ENCODE peak calls at places on chromosomes 12 and 14, in four cellular contexts. One of them, this sample, is unnamed.

GRCh38 chr12:120468846-120469449 is 600 bp downstream of the SRSF9 start:
- DNase-seq in transverse colon: peak
- DNase-seq in HepG2: no peak
- DNase-seq in sigmoid colon: peak
- DNase-seq in this sample: no peak

GRCh38 chr12:103441437-103442186 is 54.2 kb downstream of the C12orf42 start:
- DNase-seq in transverse colon: peak
- DNase-seq in HepG2: no peak
- DNase-seq in sigmoid colon: no peak
- DNase-seq in this sample: no peak

GRCh38 chr12:104336115-104336514 is 32.6 kb downstream of the EID3 start:
- DNase-seq in transverse colon: no peak
- DNase-seq in HepG2: no peak
- DNase-seq in sigmoid colon: no peak
- DNase-seq in this sample: no peak

GRCh38 chr14:23630687-23631086 is 5.5 kb upstream of the DHRS2 start:
- DNase-seq in transverse colon: no peak
- DNase-seq in HepG2: no peak
- DNase-seq in sigmoid colon: no peak
- DNase-seq in this sample: no peak

GRCh38 chr12:69052613-69053408 is 119.8 kb upstream of the CPM start:
- DNase-seq in transverse colon: no peak
- DNase-seq in HepG2: peak
- DNase-seq in sigmoid colon: no peak
- DNase-seq in this sample: no peak

GRCh38 chr12:124713436-124714082 is 146.1 kb upstream of the NCOR2 start:
- DNase-seq in transverse colon: no peak
- DNase-seq in HepG2: no peak
- DNase-seq in sigmoid colon: peak
- DNase-seq in this sample: peak

GRCh38 chr12:91413591-91413990 is 231.0 kb upstream of the DCN start:
- DNase-seq in transverse colon: peak
- DNase-seq in HepG2: no peak
- DNase-seq in sigmoid colon: no peak
- DNase-seq in this sample: no peak

GRCh38 chr14:52342849-52343606 is 28.9 kb downstream of the PTGER2 start:
- DNase-seq in transverse colon: no peak
- DNase-seq in HepG2: no peak
- DNase-seq in sigmoid colon: no peak
- DNase-seq in this sample: no peak

GRCh38 chr12:6532051-6532926 is 2.0 kb upstream of the GAPDH start:
- DNase-seq in transverse colon: peak
- DNase-seq in HepG2: peak
- DNase-seq in sigmoid colon: peak
- DNase-seq in this sample: no peak
- TF ChIP-seq EP300 in transverse colon: no peak
- TF ChIP-seq EP300 in HepG2: peak
- TF ChIP-seq EP300 in sigmoid colon: no peak
- TF ChIP-seq EP300 in this sample: no peak

DNA sequence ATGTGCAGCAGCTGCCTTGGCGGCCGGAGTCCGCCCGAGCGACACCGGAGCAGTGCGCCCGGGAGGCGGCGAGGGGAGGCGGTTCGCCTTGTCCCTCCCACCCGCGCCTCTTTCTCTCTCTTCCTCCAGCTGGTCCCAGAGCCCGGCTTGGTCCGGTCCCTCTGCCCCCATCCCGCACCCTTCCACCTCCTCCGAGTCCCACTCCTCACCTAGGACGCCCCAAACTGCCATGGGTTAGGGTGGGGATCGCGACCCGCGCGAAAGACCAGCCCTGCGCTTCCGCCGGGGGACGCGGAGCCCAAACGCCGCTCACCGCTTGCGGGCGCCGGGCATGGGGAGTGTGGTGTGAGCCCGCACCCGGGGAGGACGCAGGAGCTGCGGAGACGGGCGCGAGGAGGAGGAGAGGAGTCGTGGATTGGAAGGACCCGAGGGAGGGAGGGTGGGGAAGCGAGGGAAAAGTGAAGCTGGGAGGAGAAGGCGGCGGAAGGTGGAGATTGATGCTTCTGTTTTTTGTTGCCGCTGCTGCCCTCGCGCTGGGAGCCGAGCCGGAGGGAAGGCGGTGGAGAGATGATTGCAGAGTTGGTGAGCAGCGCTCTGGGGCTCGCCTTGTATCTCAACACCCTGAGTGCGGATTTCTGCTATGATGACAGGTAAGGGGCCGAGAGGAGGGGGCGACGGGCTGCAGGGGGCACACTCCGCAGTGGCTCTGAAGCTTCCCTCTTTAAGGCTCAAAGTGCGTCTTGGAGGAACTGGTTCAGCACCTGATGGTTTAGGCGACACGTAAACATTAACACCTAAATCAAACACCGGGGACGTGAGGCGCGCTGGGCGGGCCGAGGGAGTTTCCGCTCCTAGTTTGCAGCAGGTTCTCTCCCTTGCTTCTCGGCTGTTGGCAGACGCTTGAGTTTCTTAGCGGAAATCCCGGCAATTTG is 580 bp downstream of the TMTC2 start:
- DNase-seq in transverse colon: peak
- DNase-seq in HepG2: no peak
- DNase-seq in sigmoid colon: peak
- DNase-seq in this sample: no peak
- TF ChIP-seq POLR2A in transverse colon: peak
- TF ChIP-seq POLR2A in HepG2: no peak
- TF ChIP-seq POLR2A in sigmoid colon: peak
- TF ChIP-seq POLR2A in this sample: no peak

GRCh38 chr12:121748571-121749265 is 36.2 kb downstream of the TMEM120B start:
- DNase-seq in transverse colon: no peak
- DNase-seq in HepG2: peak
- DNase-seq in sigmoid colon: no peak
- DNase-seq in this sample: no peak
- TF ChIP-seq POLR2AphosphoS5 in transverse colon: no peak
- TF ChIP-seq POLR2AphosphoS5 in HepG2: no peak
- TF ChIP-seq POLR2AphosphoS5 in sigmoid colon: no peak
- TF ChIP-seq POLR2AphosphoS5 in this sample: no peak

DNA sequence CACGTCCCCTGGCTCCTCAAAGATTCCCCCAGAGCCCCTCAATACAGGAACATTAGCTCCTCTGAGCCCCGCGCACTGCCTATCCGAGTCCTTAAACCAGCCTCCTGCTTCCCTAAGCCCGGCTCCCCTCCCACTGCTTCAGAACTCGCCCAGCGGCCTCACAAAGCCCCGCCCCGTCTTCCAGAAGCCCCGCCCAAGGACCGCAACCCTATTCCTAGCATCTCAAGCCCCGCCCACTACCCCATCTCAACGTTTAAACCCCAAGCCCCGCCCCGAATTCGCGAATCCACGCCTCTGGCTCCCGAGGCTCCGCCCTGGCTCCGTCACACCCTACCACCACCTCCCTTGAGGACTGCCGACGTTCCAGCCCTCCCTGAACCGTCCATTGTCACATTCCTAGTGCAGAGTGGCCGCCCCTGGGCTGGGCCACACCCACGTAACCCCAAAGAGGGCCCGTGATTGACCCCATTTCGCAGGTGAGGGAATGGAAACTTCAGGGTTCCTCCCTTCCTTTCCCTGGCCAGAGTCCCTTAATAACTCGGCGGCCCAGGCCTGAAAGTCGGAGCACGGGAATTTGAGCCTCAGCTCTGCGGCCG is 646 bp upstream of the CORO1C start:
- DNase-seq in transverse colon: peak
- DNase-seq in HepG2: peak
- DNase-seq in sigmoid colon: peak
- DNase-seq in this sample: peak
- TF ChIP-seq EP300 in transverse colon: no peak
- TF ChIP-seq EP300 in HepG2: no peak
- TF ChIP-seq EP300 in sigmoid colon: peak
- TF ChIP-seq EP300 in this sample: no peak

GRCh38 chr14:92651106-92651792 is 97.2 kb downstream of the LGMN start:
- DNase-seq in transverse colon: peak
- DNase-seq in HepG2: no peak
- DNase-seq in sigmoid colon: no peak
- DNase-seq in this sample: no peak
- TF ChIP-seq POLR2A in transverse colon: no peak
- TF ChIP-seq POLR2A in HepG2: no peak
- TF ChIP-seq POLR2A in sigmoid colon: no peak
- TF ChIP-seq POLR2A in this sample: no peak

GRCh38 chr12:450438-450837 is 9.3 kb upstream of the B4GALNT3 start:
- DNase-seq in transverse colon: peak
- DNase-seq in HepG2: no peak
- DNase-seq in sigmoid colon: no peak
- DNase-seq in this sample: no peak
- TF ChIP-seq POLR2AphosphoS5 in transverse colon: no peak
- TF ChIP-seq POLR2AphosphoS5 in HepG2: no peak
- TF ChIP-seq POLR2AphosphoS5 in sigmoid colon: no peak
- TF ChIP-seq POLR2AphosphoS5 in this sample: no peak

GRCh38 chr12:17286874-17287273 is 680.9 kb upstream of the LMO3 start:
- DNase-seq in transverse colon: no peak
- DNase-seq in HepG2: no peak
- DNase-seq in sigmoid colon: no peak
- DNase-seq in this sample: no peak

GRCh38 chr12:17283563-17283962 is 677.6 kb upstream of the LMO3 start:
- DNase-seq in transverse colon: no peak
- DNase-seq in HepG2: no peak
- DNase-seq in sigmoid colon: no peak
- DNase-seq in this sample: no peak

GRCh38 chr12:17278946-17279345 is 673.0 kb upstream of the LMO3 start:
- DNase-seq in transverse colon: no peak
- DNase-seq in HepG2: no peak
- DNase-seq in sigmoid colon: no peak
- DNase-seq in this sample: no peak

GRCh38 chr12:17284873-17285272 is 678.9 kb upstream of the LMO3 start:
- DNase-seq in transverse colon: no peak
- DNase-seq in HepG2: no peak
- DNase-seq in sigmoid colon: no peak
- DNase-seq in this sample: no peak
- TF ChIP-seq EP300 in transverse colon: no peak
- TF ChIP-seq EP300 in HepG2: no peak
- TF ChIP-seq EP300 in sigmoid colon: no peak
- TF ChIP-seq EP300 in this sample: no peak

This sample was measured in esophagus muscularis mucosa.